ENCODE peak calls at places on chromosomes 16 and 17, in ten cellular contexts. One of them, this sample, is unnamed.

GRCh38 chr17:36935681-36936454 is 1.4 kb upstream of the LHX1 start:
- DNase-seq in tibial nerve: no peak
- DNase-seq in foreskin fibroblast: no peak
- DNase-seq in cardiac muscle cell: no peak
- DNase-seq in endothelial cell: no peak
- DNase-seq in activated gamma-delta T cell treated with anti-CD3 and anti-CD28 coated beads, Interleukin-2, amount 50 U/mL, for 16 hours: no peak
- DNase-seq in left colon: no peak
- DNase-seq in astrocyte of the cerebellum: no peak
- DNase-seq in HCT116: no peak
- DNase-seq in PC-3: no peak
- DNase-seq in this sample: no peak

GRCh38 chr16:24139282-24139681 is 116.9 kb upstream of the CACNG3 start:
- DNase-seq in tibial nerve: no peak
- DNase-seq in foreskin fibroblast: no peak
- DNase-seq in cardiac muscle cell: no peak
- DNase-seq in endothelial cell: no peak
- DNase-seq in activated gamma-delta T cell treated with anti-CD3 and anti-CD28 coated beads, Interleukin-2, amount 50 U/mL, for 16 hours: no peak
- DNase-seq in left colon: no peak
- DNase-seq in astrocyte of the cerebellum: no peak
- DNase-seq in HCT116: no peak
- DNase-seq in PC-3: peak; percentile 3
- DNase-seq in this sample: no peak

GRCh38 chr17:76262732-76263344 is 2.3 kb upstream of the UBALD2 start:
- DNase-seq in tibial nerve: no peak
- DNase-seq in foreskin fibroblast: no peak
- DNase-seq in cardiac muscle cell: no peak
- DNase-seq in endothelial cell: no peak
- DNase-seq in activated gamma-delta T cell treated with anti-CD3 and anti-CD28 coated beads, Interleukin-2, amount 50 U/mL, for 16 hours: no peak
- DNase-seq in left colon: peak; percentile 86
- DNase-seq in astrocyte of the cerebellum: no peak
- DNase-seq in HCT116: no peak
- DNase-seq in PC-3: peak; percentile 94
- DNase-seq in this sample: no peak

GRCh38 chr17:50129946-50130777 is at the start of gene SAMD14:
- DNase-seq in tibial nerve: no peak
- DNase-seq in foreskin fibroblast: peak; percentile 37
- DNase-seq in cardiac muscle cell: no peak
- DNase-seq in endothelial cell: peak; percentile 48
- DNase-seq in activated gamma-delta T cell treated with anti-CD3 and anti-CD28 coated beads, Interleukin-2, amount 50 U/mL, for 16 hours: no peak
- DNase-seq in left colon: no peak
- DNase-seq in astrocyte of the cerebellum: no peak
- DNase-seq in HCT116: no peak
- DNase-seq in PC-3: no peak
- DNase-seq in this sample: no peak

GRCh38 chr17:75614006-75614405 is 19.2 kb upstream of the SMIM5 start:
- DNase-seq in tibial nerve: no peak
- DNase-seq in foreskin fibroblast: no peak
- DNase-seq in cardiac muscle cell: no peak
- DNase-seq in endothelial cell: no peak
- DNase-seq in activated gamma-delta T cell treated with anti-CD3 and anti-CD28 coated beads, Interleukin-2, amount 50 U/mL, for 16 hours: no peak
- DNase-seq in left colon: no peak
- DNase-seq in astrocyte of the cerebellum: no peak
- DNase-seq in HCT116: no peak
- DNase-seq in PC-3: no peak
- DNase-seq in this sample: no peak

GRCh38 chr17:6306820-6307219 is 128.1 kb downstream of the AIPL1 start:
- DNase-seq in tibial nerve: no peak
- DNase-seq in foreskin fibroblast: no peak
- DNase-seq in cardiac muscle cell: no peak
- DNase-seq in endothelial cell: no peak
- DNase-seq in activated gamma-delta T cell treated with anti-CD3 and anti-CD28 coated beads, Interleukin-2, amount 50 U/mL, for 16 hours: no peak
- DNase-seq in left colon: no peak
- DNase-seq in astrocyte of the cerebellum: no peak
- DNase-seq in HCT116: no peak
- DNase-seq in PC-3: peak; percentile 5
- DNase-seq in this sample: no peak

GRCh38 chr16:48231675-48232214 is 12.4 kb upstream of the LONP2 start:
- DNase-seq in tibial nerve: no peak
- DNase-seq in foreskin fibroblast: peak; percentile 32
- DNase-seq in cardiac muscle cell: peak; percentile 68
- DNase-seq in endothelial cell: peak; percentile 57
- DNase-seq in activated gamma-delta T cell treated with anti-CD3 and anti-CD28 coated beads, Interleukin-2, amount 50 U/mL, for 16 hours: no peak
- DNase-seq in left colon: peak; percentile 28
- DNase-seq in astrocyte of the cerebellum: peak; percentile 4
- DNase-seq in HCT116: peak; percentile 35
- DNase-seq in PC-3: peak; percentile 20
- DNase-seq in this sample: no peak

GRCh38 chr17:78628547-78629435 is 51.6 kb upstream of the DNAH17 start:
- DNase-seq in tibial nerve: no peak
- DNase-seq in foreskin fibroblast: no peak
- DNase-seq in cardiac muscle cell: no peak
- DNase-seq in endothelial cell: no peak
- DNase-seq in activated gamma-delta T cell treated with anti-CD3 and anti-CD28 coated beads, Interleukin-2, amount 50 U/mL, for 16 hours: no peak
- DNase-seq in left colon: no peak
- DNase-seq in astrocyte of the cerebellum: no peak
- DNase-seq in HCT116: no peak
- DNase-seq in PC-3: no peak
- DNase-seq in this sample: no peak

GRCh38 chr17:75506134-75506533 is 9.2 kb downstream of the CASKIN2 start:
- DNase-seq in tibial nerve: no peak
- DNase-seq in foreskin fibroblast: no peak
- DNase-seq in cardiac muscle cell: no peak
- DNase-seq in endothelial cell: no peak
- DNase-seq in activated gamma-delta T cell treated with anti-CD3 and anti-CD28 coated beads, Interleukin-2, amount 50 U/mL, for 16 hours: no peak
- DNase-seq in left colon: no peak
- DNase-seq in astrocyte of the cerebellum: no peak
- DNase-seq in HCT116: no peak
- DNase-seq in PC-3: no peak
- DNase-seq in this sample: no peak

GRCh38 chr16:1723450-1724147 is 17.6 kb downstream of the MAPK8IP3 start:
- DNase-seq in tibial nerve: no peak
- DNase-seq in foreskin fibroblast: no peak
- DNase-seq in cardiac muscle cell: peak; percentile 51
- DNase-seq in endothelial cell: peak; percentile 60
- DNase-seq in activated gamma-delta T cell treated with anti-CD3 and anti-CD28 coated beads, Interleukin-2, amount 50 U/mL, for 16 hours: peak; percentile 24
- DNase-seq in left colon: no peak
- DNase-seq in astrocyte of the cerebellum: no peak
- DNase-seq in HCT116: no peak
- DNase-seq in PC-3: peak; percentile 68
- DNase-seq in this sample: no peak

GRCh38 chr17:21358682-21359482 is 17.3 kb upstream of the KCNJ12 start:
- DNase-seq in tibial nerve: no peak
- DNase-seq in foreskin fibroblast: no peak
- DNase-seq in cardiac muscle cell: no peak
- DNase-seq in endothelial cell: no peak
- DNase-seq in activated gamma-delta T cell treated with anti-CD3 and anti-CD28 coated beads, Interleukin-2, amount 50 U/mL, for 16 hours: no peak
- DNase-seq in left colon: no peak
- DNase-seq in astrocyte of the cerebellum: no peak
- DNase-seq in HCT116: no peak
- DNase-seq in PC-3: no peak
- DNase-seq in this sample: no peak

GRCh38 chr17:30530346-30531025 is 53.3 kb downstream of the GOSR1 start:
- DNase-seq in tibial nerve: no peak
- DNase-seq in foreskin fibroblast: peak; percentile 48
- DNase-seq in cardiac muscle cell: peak; percentile 49
- DNase-seq in endothelial cell: no peak
- DNase-seq in activated gamma-delta T cell treated with anti-CD3 and anti-CD28 coated beads, Interleukin-2, amount 50 U/mL, for 16 hours: no peak
- DNase-seq in left colon: no peak
- DNase-seq in astrocyte of the cerebellum: no peak
- DNase-seq in HCT116: no peak
- DNase-seq in PC-3: no peak
- DNase-seq in this sample: no peak

GRCh38 chr16:16073884-16074781 is 124.7 kb downstream of the ABCC1 start:
- DNase-seq in tibial nerve: no peak
- DNase-seq in foreskin fibroblast: peak; percentile 66
- DNase-seq in cardiac muscle cell: peak; percentile 96
- DNase-seq in endothelial cell: peak; percentile 23
- DNase-seq in activated gamma-delta T cell treated with anti-CD3 and anti-CD28 coated beads, Interleukin-2, amount 50 U/mL, for 16 hours: no peak
- DNase-seq in left colon: no peak
- DNase-seq in astrocyte of the cerebellum: peak; percentile 88
- DNase-seq in HCT116: no peak
- DNase-seq in PC-3: no peak
- DNase-seq in this sample: no peak

GRCh38 chr16:10266809-10267208 is 84.6 kb upstream of the GRIN2A start:
- DNase-seq in tibial nerve: no peak
- DNase-seq in foreskin fibroblast: no peak
- DNase-seq in cardiac muscle cell: no peak
- DNase-seq in endothelial cell: no peak
- DNase-seq in activated gamma-delta T cell treated with anti-CD3 and anti-CD28 coated beads, Interleukin-2, amount 50 U/mL, for 16 hours: no peak
- DNase-seq in left colon: no peak
- DNase-seq in astrocyte of the cerebellum: no peak
- DNase-seq in HCT116: no peak
- DNase-seq in PC-3: no peak
- DNase-seq in this sample: no peak

GRCh38 chr17:30256756-30257506 is 21.4 kb upstream of the SLC6A4 start:
- DNase-seq in tibial nerve: no peak
- DNase-seq in foreskin fibroblast: peak; percentile 61
- DNase-seq in cardiac muscle cell: peak; percentile 52
- DNase-seq in endothelial cell: no peak
- DNase-seq in activated gamma-delta T cell treated with anti-CD3 and anti-CD28 coated beads, Interleukin-2, amount 50 U/mL, for 16 hours: no peak
- DNase-seq in left colon: no peak
- DNase-seq in astrocyte of the cerebellum: no peak
- DNase-seq in HCT116: no peak
- DNase-seq in PC-3: no peak
- DNase-seq in this sample: no peak

GRCh38 chr16:70638814-70639792 is 7.3 kb upstream of the IL34 start:
- DNase-seq in tibial nerve: no peak
- DNase-seq in foreskin fibroblast: peak; percentile 75
- DNase-seq in cardiac muscle cell: peak; percentile 85
- DNase-seq in endothelial cell: no peak
- DNase-seq in activated gamma-delta T cell treated with anti-CD3 and anti-CD28 coated beads, Interleukin-2, amount 50 U/mL, for 16 hours: no peak
- DNase-seq in left colon: no peak
- DNase-seq in astrocyte of the cerebellum: no peak
- DNase-seq in HCT116: no peak
- DNase-seq in PC-3: no peak
- DNase-seq in this sample: peak; percentile 86

GRCh38 chr16:1914759-1915387 is 3.3 kb downstream of the HS3ST6 start:
- DNase-seq in tibial nerve: no peak
- DNase-seq in foreskin fibroblast: no peak
- DNase-seq in cardiac muscle cell: no peak
- DNase-seq in endothelial cell: no peak
- DNase-seq in activated gamma-delta T cell treated with anti-CD3 and anti-CD28 coated beads, Interleukin-2, amount 50 U/mL, for 16 hours: no peak
- DNase-seq in left colon: no peak
- DNase-seq in astrocyte of the cerebellum: no peak
- DNase-seq in HCT116: no peak
- DNase-seq in PC-3: no peak
- DNase-seq in this sample: no peak

GRCh38 chr16:1575578-1575977 is 36.3 kb downstream of the IFT140 start:
- DNase-seq in tibial nerve: no peak
- DNase-seq in foreskin fibroblast: no peak
- DNase-seq in cardiac muscle cell: no peak
- DNase-seq in endothelial cell: no peak
- DNase-seq in activated gamma-delta T cell treated with anti-CD3 and anti-CD28 coated beads, Interleukin-2, amount 50 U/mL, for 16 hours: no peak
- DNase-seq in left colon: no peak
- DNase-seq in astrocyte of the cerebellum: no peak
- DNase-seq in HCT116: no peak
- DNase-seq in PC-3: no peak
- DNase-seq in this sample: no peak

GRCh38 chr16:89918453-89919347 is at the start of gene MC1R:
- DNase-seq in tibial nerve: no peak
- DNase-seq in foreskin fibroblast: peak; percentile 42
- DNase-seq in cardiac muscle cell: peak; percentile 67
- DNase-seq in endothelial cell: peak; percentile 70
- DNase-seq in activated gamma-delta T cell treated with anti-CD3 and anti-CD28 coated beads, Interleukin-2, amount 50 U/mL, for 16 hours: no peak
- DNase-seq in left colon: no peak
- DNase-seq in astrocyte of the cerebellum: no peak
- DNase-seq in HCT116: peak; percentile 26
- DNase-seq in PC-3: no peak
- DNase-seq in this sample: no peak

GRCh38 chr16:74224828-74225227 is 71.8 kb upstream of the PSMD7 start:
- DNase-seq in tibial nerve: no peak
- DNase-seq in foreskin fibroblast: no peak
- DNase-seq in cardiac muscle cell: peak; percentile 63
- DNase-seq in endothelial cell: no peak
- DNase-seq in activated gamma-delta T cell treated with anti-CD3 and anti-CD28 coated beads, Interleukin-2, amount 50 U/mL, for 16 hours: no peak
- DNase-seq in left colon: no peak
- DNase-seq in astrocyte of the cerebellum: no peak
- DNase-seq in HCT116: no peak
- DNase-seq in PC-3: peak; percentile 28
- DNase-seq in this sample: no peak

GRCh38 chr16:31143036-31143888 is 6.6 kb downstream of the PRSS36 start:
- DNase-seq in tibial nerve: no peak
- DNase-seq in foreskin fibroblast: no peak
- DNase-seq in cardiac muscle cell: no peak
- DNase-seq in endothelial cell: no peak
- DNase-seq in activated gamma-delta T cell treated with anti-CD3 and anti-CD28 coated beads, Interleukin-2, amount 50 U/mL, for 16 hours: no peak
- DNase-seq in left colon: no peak
- DNase-seq in astrocyte of the cerebellum: no peak
- DNase-seq in HCT116: no peak
- DNase-seq in PC-3: no peak
- DNase-seq in this sample: no peak

GRCh38 chr17:19561697-19562318 is 28.2 kb downstream of the SLC47A1 start:
- DNase-seq in tibial nerve: no peak
- DNase-seq in foreskin fibroblast: no peak
- DNase-seq in cardiac muscle cell: no peak
- DNase-seq in endothelial cell: no peak
- DNase-seq in activated gamma-delta T cell treated with anti-CD3 and anti-CD28 coated beads, Interleukin-2, amount 50 U/mL, for 16 hours: no peak
- DNase-seq in left colon: no peak
- DNase-seq in astrocyte of the cerebellum: no peak
- DNase-seq in HCT116: no peak
- DNase-seq in PC-3: no peak
- DNase-seq in this sample: no peak

GRCh38 chr17:60173304-60173807 is 23.6 kb downstream of the CA4 start:
- DNase-seq in tibial nerve: no peak
- DNase-seq in foreskin fibroblast: peak; percentile 29
- DNase-seq in cardiac muscle cell: peak; percentile 29
- DNase-seq in endothelial cell: no peak
- DNase-seq in activated gamma-delta T cell treated with anti-CD3 and anti-CD28 coated beads, Interleukin-2, amount 50 U/mL, for 16 hours: no peak
- DNase-seq in left colon: no peak
- DNase-seq in astrocyte of the cerebellum: no peak
- DNase-seq in HCT116: no peak
- DNase-seq in PC-3: no peak
- DNase-seq in this sample: no peak

GRCh38 chr16:52572656-52573055 is 25.7 kb upstream of the TOX3 start:
- DNase-seq in tibial nerve: no peak
- DNase-seq in foreskin fibroblast: no peak
- DNase-seq in cardiac muscle cell: no peak
- DNase-seq in endothelial cell: no peak
- DNase-seq in activated gamma-delta T cell treated with anti-CD3 and anti-CD28 coated beads, Interleukin-2, amount 50 U/mL, for 16 hours: no peak
- DNase-seq in left colon: no peak
- DNase-seq in astrocyte of the cerebellum: no peak
- DNase-seq in HCT116: no peak
- DNase-seq in PC-3: no peak
- DNase-seq in this sample: no peak

GRCh38 chr17:49946208-49946607 is 22.8 kb upstream of the DLX4 start:
- DNase-seq in tibial nerve: no peak
- DNase-seq in foreskin fibroblast: no peak
- DNase-seq in cardiac muscle cell: no peak
- DNase-seq in endothelial cell: no peak
- DNase-seq in activated gamma-delta T cell treated with anti-CD3 and anti-CD28 coated beads, Interleukin-2, amount 50 U/mL, for 16 hours: no peak
- DNase-seq in left colon: no peak
- DNase-seq in astrocyte of the cerebellum: no peak
- DNase-seq in HCT116: no peak
- DNase-seq in PC-3: no peak
- DNase-seq in this sample: no peak

GRCh38 chr16:30842971-30843370 is 50.9 kb downstream of the BCL7C start:
- DNase-seq in tibial nerve: no peak
- DNase-seq in foreskin fibroblast: no peak
- DNase-seq in cardiac muscle cell: no peak
- DNase-seq in endothelial cell: no peak
- DNase-seq in activated gamma-delta T cell treated with anti-CD3 and anti-CD28 coated beads, Interleukin-2, amount 50 U/mL, for 16 hours: no peak
- DNase-seq in left colon: no peak
- DNase-seq in astrocyte of the cerebellum: no peak
- DNase-seq in HCT116: no peak
- DNase-seq in PC-3: no peak
- DNase-seq in this sample: no peak

GRCh38 chr17:61372436-61372835 is 27.2 kb upstream of the TBX2 start:
- DNase-seq in tibial nerve: no peak
- DNase-seq in foreskin fibroblast: no peak
- DNase-seq in cardiac muscle cell: no peak
- DNase-seq in endothelial cell: no peak
- DNase-seq in activated gamma-delta T cell treated with anti-CD3 and anti-CD28 coated beads, Interleukin-2, amount 50 U/mL, for 16 hours: no peak
- DNase-seq in left colon: no peak
- DNase-seq in astrocyte of the cerebellum: no peak
- DNase-seq in HCT116: no peak
- DNase-seq in PC-3: no peak
- DNase-seq in this sample: no peak

GRCh38 chr17:17223736-17224135 is 13.2 kb downstream of the FLCN start:
- DNase-seq in tibial nerve: no peak
- DNase-seq in foreskin fibroblast: no peak
- DNase-seq in cardiac muscle cell: no peak
- DNase-seq in endothelial cell: no peak
- DNase-seq in activated gamma-delta T cell treated with anti-CD3 and anti-CD28 coated beads, Interleukin-2, amount 50 U/mL, for 16 hours: no peak
- DNase-seq in left colon: no peak
- DNase-seq in astrocyte of the cerebellum: no peak
- DNase-seq in HCT116: no peak
- DNase-seq in PC-3: no peak
- DNase-seq in this sample: no peak

This sample was measured in brain pericyte.